ENCODE peak calls at places on chromosome 4, in four cellular contexts. Q is K562, A is Peyer's patch, U is uterus. N is an unnamed sample.

GRCh38 chr4:24473309-24473721 is 111.0 kb downstream of the DHX15 start:
- DNase-seq in Q (peak), A (no peak), U (peak), N (peak)

GRCh38 chr4:75819121-75819520 is 83.1 kb downstream of the PPEF2 start:
- DNase-seq in Q (no peak), A (no peak), U (no peak), N (no peak)

GRCh38 chr4:43133566-43133965 is 241.1 kb downstream of the GRXCR1 start:
- DNase-seq in Q (no peak), A (no peak), U (no peak), N (no peak)

GRCh38 chr4:128811571-128812359 is 2.3 kb downstream of the JADE1 start:
- DNase-seq in Q (peak), A (peak), U (peak), N (peak)

GRCh38 chr4:184922301-184922700 is 96.0 kb upstream of the HELT start:
- DNase-seq in Q (no peak), A (no peak), U (no peak), N (no peak)

GRCh38 chr4:53586121-53586816 is 5.0 kb downstream of the LNX1 start:
- DNase-seq in Q (no peak), A (no peak), U (no peak), N (no peak)

GRCh38 chr4:98470366-98470765 is 188.0 kb downstream of the TSPAN5 start:
- DNase-seq in Q (no peak), A (no peak), U (no peak), N (no peak)

GRCh38 chr4:25370242-25370641 is 6.8 kb upstream of the ANAPC4 start:
- DNase-seq in Q (no peak), A (no peak), U (no peak), N (no peak)

GRCh38 chr4:99868126-99868596 is 26.1 kb downstream of the LAMTOR3 start:
- DNase-seq in Q (no peak), A (no peak), U (no peak), N (no peak)

GRCh38 chr4:116632269-116632668 is 453.1 kb downstream of the TRAM1L1 start:
- DNase-seq in Q (no peak), A (no peak), U (no peak), N (no peak)

GRCh38 chr4:87529187-87529586 is at the start of gene SPARCL1:
- DNase-seq in Q (no peak), A (no peak), U (peak), N (no peak)
- TF ChIP-seq POLR2A in Q (no peak), A (no peak), U (peak), N (no peak)

GRCh38 chr4:48268956-48269860 is at the start of gene TEC:
- DNase-seq in Q (peak), A (peak), U (no peak), N (peak)
- TF ChIP-seq POLR2A in Q (peak), A (peak), U (peak), N (peak)

DNA sequence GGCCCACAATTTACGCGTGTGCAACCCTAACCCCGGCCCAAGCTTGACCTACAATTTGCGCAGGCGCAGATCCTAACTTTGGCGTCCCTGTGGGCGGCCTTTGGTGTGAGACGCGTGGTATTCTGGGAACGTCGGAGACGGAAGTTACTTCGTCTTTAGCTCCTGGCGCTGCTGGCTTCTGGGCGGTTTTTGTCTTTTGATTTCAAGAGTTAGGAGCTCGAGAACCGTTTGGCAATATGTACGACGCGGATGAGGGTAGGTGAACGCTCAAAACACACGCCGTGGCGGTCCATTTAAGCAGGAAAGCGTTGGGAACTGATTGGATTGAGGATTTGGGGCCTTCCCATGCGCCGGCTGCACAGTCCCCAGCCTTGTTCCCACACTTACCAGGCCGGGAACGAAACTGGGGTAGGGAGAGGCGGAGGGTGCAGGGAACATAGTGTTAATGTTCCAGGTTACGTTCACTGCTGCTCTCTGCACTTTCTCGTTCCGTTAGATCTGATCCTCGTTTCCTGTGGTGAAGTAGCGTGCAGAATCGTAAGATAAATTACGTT is at the start of gene POLR2B:
- DNase-seq in Q (peak), A (peak), U (peak), N (peak)
- TF ChIP-seq POLR2A in Q (peak), A (peak), U (peak), N (peak)

GRCh38 chr4:15378055-15378454 is 49.8 kb upstream of the C1QTNF7 start:
- DNase-seq in Q (no peak), A (no peak), U (no peak), N (no peak)
- TF ChIP-seq POLR2A in Q (no peak), A (no peak), U (no peak), N (no peak)

DNA sequence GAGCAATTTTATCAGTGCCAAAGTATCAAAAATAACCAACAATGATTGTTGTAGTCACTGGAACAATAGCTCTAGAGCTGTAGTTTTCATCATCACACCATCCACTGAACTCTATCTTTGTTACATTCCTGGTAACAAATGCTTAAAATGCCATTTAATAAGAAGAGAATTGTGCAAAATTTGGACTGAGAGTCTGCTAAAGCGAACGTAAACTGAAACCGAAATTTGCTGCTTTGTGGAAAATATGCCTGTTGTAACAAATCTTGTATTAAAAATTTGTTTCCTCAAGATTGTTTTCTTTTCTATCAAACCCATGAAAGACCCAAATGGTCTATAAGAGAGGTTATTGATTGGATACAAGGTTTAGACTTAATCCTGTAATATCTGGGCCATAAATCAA is 109.3 kb upstream of the TECRL start:
- DNase-seq in Q (no peak), A (no peak), U (no peak), N (no peak)
- TF ChIP-seq POLR2A in Q (no peak), A (no peak), U (no peak), N (no peak)

GRCh38 chr4:54662123-54662522 is 4.4 kb downstream of the KIT start:
- DNase-seq in Q (no peak), A (no peak), U (no peak), N (no peak)

GRCh38 chr4:54669831-54670230 is 12.1 kb downstream of the KIT start:
- DNase-seq in Q (no peak), A (no peak), U (no peak), N (no peak)

GRCh38 chr4:54663181-54663580 is 5.4 kb downstream of the KIT start:
- DNase-seq in Q (no peak), A (no peak), U (no peak), N (no peak)

GRCh38 chr4:54664400-54664799 is 6.6 kb downstream of the KIT start:
- DNase-seq in Q (no peak), A (no peak), U (no peak), N (no peak)

DNA sequence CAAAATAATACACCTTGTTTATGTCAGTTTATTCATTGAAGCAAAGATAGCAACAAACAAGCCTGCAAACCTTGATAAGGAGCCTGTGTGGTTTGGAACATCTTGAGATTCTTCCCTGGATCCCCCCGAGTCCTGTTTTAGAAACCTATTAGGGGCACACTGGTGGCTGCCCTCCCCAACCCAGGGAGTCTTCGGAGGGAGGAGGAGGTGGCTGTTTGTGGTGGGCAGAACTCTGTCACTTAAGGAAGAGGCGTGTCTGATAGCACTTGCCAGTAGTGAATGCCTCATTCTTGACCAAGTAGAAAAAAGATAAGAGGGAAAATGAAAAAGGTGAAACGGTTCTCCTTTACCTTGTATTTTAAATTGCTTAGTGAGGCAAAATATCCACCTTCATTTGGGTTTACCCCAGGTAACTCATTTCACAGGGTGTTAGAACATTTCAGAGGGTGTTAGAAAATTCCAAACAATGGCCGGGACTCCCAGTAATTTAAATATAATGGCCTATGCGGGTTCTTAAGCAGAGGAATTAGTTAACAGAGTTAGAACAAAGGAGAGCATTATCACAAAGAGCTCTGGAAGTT is 10.4 kb downstream of the KIT start:
- DNase-seq in Q (peak), A (no peak), U (no peak), N (no peak)
- TF ChIP-seq POLR2A in Q (no peak), A (no peak), U (no peak), N (no peak)

N was measured in A549.